ENCODE peak calls at places on chromosome 7, in five cellular contexts. N, S, J, U and G are unnamed samples.

GRCh38 chr7:130275826-130276291 is 9.2 kb downstream of the CPA2 start:
- DNase-seq in S (no peak), U (no peak), N (no peak), J (peak), G (no peak)

GRCh38 chr7:133061357-133061756 is 20.5 kb downstream of the CHCHD3 start:
- DNase-seq in J (no peak), U (no peak), S (no peak), N (no peak), G (no peak)

GRCh38 chr7:21355406-21355874 is 72.4 kb upstream of the SP4 start:
- DNase-seq in S (no peak), J (no peak), N (no peak), U (no peak), G (no peak)

GRCh38 chr7:30162622-30163124 is 27.9 kb downstream of the MTURN start:
- DNase-seq in S (no peak), U (no peak), N (peak), J (peak), G (peak)

GRCh38 chr7:47361746-47362215 is 220.1 kb downstream of the TNS3 start:
- DNase-seq in J (peak), S (no peak), U (no peak), N (peak), G (peak)

GRCh38 chr7:22671177-22671879 is 55.7 kb upstream of the IL6 start:
- DNase-seq in J (peak), N (no peak), U (no peak), S (no peak), G (no peak)

GRCh38 chr7:16753932-16754571 is 497 bp downstream of the TSPAN13 start:
- DNase-seq in U (peak), N (peak), S (no peak), J (peak), G (peak)

GRCh38 chr7:82110146-82110823 is 333.3 kb downstream of the CACNA2D1 start:
- DNase-seq in J (no peak), S (no peak), N (no peak), U (no peak), G (no peak)

GRCh38 chr7:131633342-131633843 is 77.0 kb upstream of the PODXL start:
- DNase-seq in S (no peak), U (no peak), N (peak), J (peak), G (no peak)

GRCh38 chr7:45658716-45659495 is 84.7 kb downstream of the ADCY1 start:
- DNase-seq in S (no peak), N (no peak), U (no peak), J (no peak), G (no peak)

GRCh38 chr7:28729276-28729675 is 228.9 kb downstream of the TRIL start:
- DNase-seq in U (no peak), S (no peak), N (peak), J (no peak), G (no peak)

GRCh38 chr7:70756789-70757188 is 375.2 kb upstream of the GALNT17 start:
- DNase-seq in S (no peak), J (no peak), N (no peak), U (no peak), G (no peak)

GRCh38 chr7:88218836-88219605 is 817 bp downstream of the SRI start:
- DNase-seq in U (peak), S (no peak), N (peak), J (peak), G (no peak)

GRCh38 chr7:44678096-44678467 is 70.6 kb upstream of the ZMIZ2 start:
- DNase-seq in N (no peak), U (no peak), J (no peak), S (no peak), G (peak)

GRCh38 chr7:33872870-33873269 is 32.5 kb upstream of the BMPER start:
- DNase-seq in S (no peak), N (no peak), U (no peak), J (no peak), G (no peak)

GRCh38 chr7:49400891-49401550 is 372.4 kb upstream of the VWC2 start:
- DNase-seq in N (no peak), U (no peak), S (no peak), J (no peak), G (no peak)

GRCh38 chr7:128203710-128204214 is 37.3 kb upstream of the LEP start:
- DNase-seq in J (peak), N (no peak), S (no peak), U (no peak), G (no peak)

GRCh38 chr7:150755473-150756099 is 18.4 kb downstream of the GIMAP5 start:
- DNase-seq in U (no peak), J (no peak), N (peak), S (no peak), G (no peak)

GRCh38 chr7:138388673-138389491 is 71.2 kb upstream of the TRIM24 start:
- DNase-seq in S (no peak), U (no peak), J (no peak), N (no peak), G (peak)